ENCODE peak calls at places on chromosomes 3 and 15, in eight cellular contexts. P, O, D, W, L, S, H and I are unnamed samples.

GRCh38 chr15:39365873-39366272 is 215.0 kb upstream of the THBS1 start:
- DNase-seq in P (no peak), O (no peak), D (no peak), W (no peak), L (no peak), S (no peak), H (no peak), I (no peak)

GRCh38 chr15:70781236-70781635 is 17.9 kb upstream of the UACA start:
- DNase-seq in P (no peak), O (no peak), D (no peak), W (no peak), L (no peak), S (no peak), H (no peak), I (no peak)

GRCh38 chr15:74270155-74270554 is 34.0 kb downstream of the CCDC33 start:
- DNase-seq in P (no peak), O (no peak), D (no peak), W (no peak), L (no peak), S (no peak), H (no peak), I (no peak)

GRCh38 chr3:126355777-126356372 is 1.3 kb downstream of the KLF15 start:
- DNase-seq in P (peak; percentile 95), O (peak; percentile 64), D (peak; percentile 92), W (no peak), L (no peak), S (no peak), H (no peak), I (peak; percentile 49)

GRCh38 chr15:42735382-42736165 is 1.4 kb downstream of the CDAN1 start:
- DNase-seq in P (no peak), O (no peak), D (no peak), W (no peak), L (no peak), S (no peak), H (no peak), I (no peak)

GRCh38 chr3:45737222-45737621 is 48.0 kb downstream of the SACM1L start:
- DNase-seq in P (no peak), O (no peak), D (no peak), W (no peak), L (no peak), S (no peak), H (no peak), I (no peak)

GRCh38 chr3:49357466-49358216 is 512 bp downstream of the GPX1 start:
- DNase-seq in P (no peak), O (peak; percentile 70), D (peak; percentile 91), W (no peak), L (peak; percentile 25), S (peak; percentile 21), H (no peak), I (no peak)

GRCh38 chr3:142374687-142375086 is 73.2 kb downstream of the XRN1 start:
- DNase-seq in P (no peak), O (no peak), D (no peak), W (no peak), L (no peak), S (no peak), H (no peak), I (no peak)

GRCh38 chr3:127679534-127680145 is 6.9 kb downstream of the ABTB1 start:
- DNase-seq in P (no peak), O (no peak), D (no peak), W (no peak), L (no peak), S (no peak), H (no peak), I (no peak)

GRCh38 chr3:85355572-85355971 is 396.8 kb downstream of the CADM2 start:
- DNase-seq in P (no peak), O (no peak), D (no peak), W (no peak), L (no peak), S (no peak), H (no peak), I (no peak)

GRCh38 chr15:79505956-79506355 is 73.8 kb downstream of the MINAR1 start:
- DNase-seq in P (no peak), O (no peak), D (no peak), W (no peak), L (no peak), S (no peak), H (no peak), I (no peak)

GRCh38 chr3:137468446-137468845 is 295.7 kb upstream of the SOX14 start:
- DNase-seq in P (no peak), O (no peak), D (no peak), W (no peak), L (no peak), S (no peak), H (no peak), I (no peak)

GRCh38 chr3:47985376-47985775 is 30.8 kb downstream of the MAP4 start:
- DNase-seq in P (no peak), O (no peak), D (no peak), W (no peak), L (no peak), S (no peak), H (no peak), I (no peak)

GRCh38 chr3:111998661-111999641 is at the start of gene TAGLN3:
- DNase-seq in P (peak; percentile 38), O (no peak), D (no peak), W (no peak), L (no peak), S (no peak), H (no peak), I (no peak)

GRCh38 chr3:117540583-117540982 is 831.0 kb downstream of the TUSC7 start:
- DNase-seq in P (no peak), O (no peak), D (no peak), W (no peak), L (no peak), S (no peak), H (no peak), I (no peak)

GRCh38 chr3:852033-852432 is 240.8 kb upstream of the CNTN6 start:
- DNase-seq in P (no peak), O (no peak), D (no peak), W (no peak), L (no peak), S (no peak), H (no peak), I (no peak)

GRCh38 chr3:122587572-122587971 is 10.1 kb downstream of the PARP15 start:
- DNase-seq in P (no peak), O (no peak), D (no peak), W (no peak), L (no peak), S (no peak), H (no peak), I (no peak)